ENCODE peak calls at places on chromosome 12, in ten cellular contexts. One of them, this sample, is unnamed.

GRCh38 chr12:93403988-93404803 is 26.5 kb downstream of the NUDT4 start:
- DNase-seq in left ventricle myocardium inferior: no peak
- DNase-seq in activated CD4-positive, alpha-beta T cell treated with anti-CD3 and anti-CD28 coated beads, Interleukin-2, amount 10 ng/mL, durations not matched to agents 7 days and 5 days: no peak
- DNase-seq in globus pallidus: no peak
- DNase-seq in iris pigment epithelial cell: peak; percentile 74
- DNase-seq in testis: no peak
- DNase-seq in right cardiac atrium: no peak
- DNase-seq in smooth muscle cell of the brain vasculature: no peak
- DNase-seq in activated T-helper 1 cell treated with anti-CD3 and anti-CD28 coated beads, Interleukin-12 subunit alpha, Interleukin-12 subunit beta, Interleukin-2, Interleukin-4 antibody, amounts not matched to agents 30 ng/mL and 10 ng/mL and 1 ng/mL, durations not matched to agents 14 hours and 24 hours and 36 hours: no peak
- DNase-seq in CD8-positive, alpha-beta T cell: no peak
- DNase-seq in this sample: no peak

GRCh38 chr12:66297080-66297479 is 5.2 kb upstream of the HELB start:
- DNase-seq in iris pigment epithelial cell: no peak
- DNase-seq in CD8-positive, alpha-beta T cell: no peak
- DNase-seq in activated CD4-positive, alpha-beta T cell treated with anti-CD3 and anti-CD28 coated beads, Interleukin-2, amount 10 ng/mL, durations not matched to agents 7 days and 5 days: no peak
- DNase-seq in testis: no peak
- DNase-seq in right cardiac atrium: no peak
- DNase-seq in smooth muscle cell of the brain vasculature: no peak
- DNase-seq in activated T-helper 1 cell treated with anti-CD3 and anti-CD28 coated beads, Interleukin-12 subunit alpha, Interleukin-12 subunit beta, Interleukin-2, Interleukin-4 antibody, amounts not matched to agents 30 ng/mL and 10 ng/mL and 1 ng/mL, durations not matched to agents 14 hours and 24 hours and 36 hours: no peak
- DNase-seq in globus pallidus: no peak
- DNase-seq in left ventricle myocardium inferior: no peak
- DNase-seq in this sample: no peak

GRCh38 chr12:52175411-52176350 is 16.1 kb downstream of the KRT80 start:
- DNase-seq in activated T-helper 1 cell treated with anti-CD3 and anti-CD28 coated beads, Interleukin-12 subunit alpha, Interleukin-12 subunit beta, Interleukin-2, Interleukin-4 antibody, amounts not matched to agents 30 ng/mL and 10 ng/mL and 1 ng/mL, durations not matched to agents 14 hours and 24 hours and 36 hours: no peak
- DNase-seq in activated CD4-positive, alpha-beta T cell treated with anti-CD3 and anti-CD28 coated beads, Interleukin-2, amount 10 ng/mL, durations not matched to agents 7 days and 5 days: no peak
- DNase-seq in testis: no peak
- DNase-seq in CD8-positive, alpha-beta T cell: no peak
- DNase-seq in iris pigment epithelial cell: peak; percentile 76
- DNase-seq in right cardiac atrium: peak; percentile 28
- DNase-seq in smooth muscle cell of the brain vasculature: no peak
- DNase-seq in globus pallidus: no peak
- DNase-seq in left ventricle myocardium inferior: no peak
- DNase-seq in this sample: no peak

GRCh38 chr12:106030210-106031175 is 108.3 kb downstream of the NUAK1 start:
- DNase-seq in activated CD4-positive, alpha-beta T cell treated with anti-CD3 and anti-CD28 coated beads, Interleukin-2, amount 10 ng/mL, durations not matched to agents 7 days and 5 days: no peak
- DNase-seq in left ventricle myocardium inferior: no peak
- DNase-seq in smooth muscle cell of the brain vasculature: peak; percentile 2
- DNase-seq in iris pigment epithelial cell: peak; percentile 99
- DNase-seq in CD8-positive, alpha-beta T cell: no peak
- DNase-seq in globus pallidus: no peak
- DNase-seq in testis: no peak
- DNase-seq in activated T-helper 1 cell treated with anti-CD3 and anti-CD28 coated beads, Interleukin-12 subunit alpha, Interleukin-12 subunit beta, Interleukin-2, Interleukin-4 antibody, amounts not matched to agents 30 ng/mL and 10 ng/mL and 1 ng/mL, durations not matched to agents 14 hours and 24 hours and 36 hours: no peak
- DNase-seq in right cardiac atrium: no peak
- DNase-seq in this sample: no peak

GRCh38 chr12:113601656-113602263 is 130.1 kb upstream of the LHX5 start:
- DNase-seq in testis: no peak
- DNase-seq in right cardiac atrium: no peak
- DNase-seq in activated CD4-positive, alpha-beta T cell treated with anti-CD3 and anti-CD28 coated beads, Interleukin-2, amount 10 ng/mL, durations not matched to agents 7 days and 5 days: peak; percentile 19
- DNase-seq in CD8-positive, alpha-beta T cell: no peak
- DNase-seq in smooth muscle cell of the brain vasculature: no peak
- DNase-seq in iris pigment epithelial cell: no peak
- DNase-seq in left ventricle myocardium inferior: no peak
- DNase-seq in globus pallidus: no peak
- DNase-seq in activated T-helper 1 cell treated with anti-CD3 and anti-CD28 coated beads, Interleukin-12 subunit alpha, Interleukin-12 subunit beta, Interleukin-2, Interleukin-4 antibody, amounts not matched to agents 30 ng/mL and 10 ng/mL and 1 ng/mL, durations not matched to agents 14 hours and 24 hours and 36 hours: no peak
- DNase-seq in this sample: no peak

GRCh38 chr12:108253540-108253939 is 85.6 kb downstream of the CMKLR1 start:
- DNase-seq in CD8-positive, alpha-beta T cell: no peak
- DNase-seq in smooth muscle cell of the brain vasculature: no peak
- DNase-seq in globus pallidus: no peak
- DNase-seq in testis: no peak
- DNase-seq in activated T-helper 1 cell treated with anti-CD3 and anti-CD28 coated beads, Interleukin-12 subunit alpha, Interleukin-12 subunit beta, Interleukin-2, Interleukin-4 antibody, amounts not matched to agents 30 ng/mL and 10 ng/mL and 1 ng/mL, durations not matched to agents 14 hours and 24 hours and 36 hours: no peak
- DNase-seq in iris pigment epithelial cell: no peak
- DNase-seq in right cardiac atrium: no peak
- DNase-seq in activated CD4-positive, alpha-beta T cell treated with anti-CD3 and anti-CD28 coated beads, Interleukin-2, amount 10 ng/mL, durations not matched to agents 7 days and 5 days: no peak
- DNase-seq in left ventricle myocardium inferior: no peak
- DNase-seq in this sample: no peak

GRCh38 chr12:9943244-9943643 is 11.1 kb upstream of the CLEC2A start:
- DNase-seq in globus pallidus: no peak
- DNase-seq in smooth muscle cell of the brain vasculature: no peak
- DNase-seq in activated CD4-positive, alpha-beta T cell treated with anti-CD3 and anti-CD28 coated beads, Interleukin-2, amount 10 ng/mL, durations not matched to agents 7 days and 5 days: peak; percentile 11
- DNase-seq in left ventricle myocardium inferior: no peak
- DNase-seq in CD8-positive, alpha-beta T cell: no peak
- DNase-seq in right cardiac atrium: no peak
- DNase-seq in testis: no peak
- DNase-seq in iris pigment epithelial cell: no peak
- DNase-seq in activated T-helper 1 cell treated with anti-CD3 and anti-CD28 coated beads, Interleukin-12 subunit alpha, Interleukin-12 subunit beta, Interleukin-2, Interleukin-4 antibody, amounts not matched to agents 30 ng/mL and 10 ng/mL and 1 ng/mL, durations not matched to agents 14 hours and 24 hours and 36 hours: peak; percentile 38
- DNase-seq in this sample: no peak

GRCh38 chr12:5945071-5946008 is at the start of gene ANO2:
- DNase-seq in left ventricle myocardium inferior: no peak
- DNase-seq in globus pallidus: no peak
- DNase-seq in testis: peak; percentile 28
- DNase-seq in CD8-positive, alpha-beta T cell: no peak
- DNase-seq in activated T-helper 1 cell treated with anti-CD3 and anti-CD28 coated beads, Interleukin-12 subunit alpha, Interleukin-12 subunit beta, Interleukin-2, Interleukin-4 antibody, amounts not matched to agents 30 ng/mL and 10 ng/mL and 1 ng/mL, durations not matched to agents 14 hours and 24 hours and 36 hours: no peak
- DNase-seq in right cardiac atrium: peak; percentile 64
- DNase-seq in activated CD4-positive, alpha-beta T cell treated with anti-CD3 and anti-CD28 coated beads, Interleukin-2, amount 10 ng/mL, durations not matched to agents 7 days and 5 days: no peak
- DNase-seq in iris pigment epithelial cell: peak; percentile 14
- DNase-seq in smooth muscle cell of the brain vasculature: no peak
- DNase-seq in this sample: no peak

GRCh38 chr12:11174022-11174421 is 3.0 kb downstream of the SMIM10L1 start:
- DNase-seq in activated CD4-positive, alpha-beta T cell treated with anti-CD3 and anti-CD28 coated beads, Interleukin-2, amount 10 ng/mL, durations not matched to agents 7 days and 5 days: no peak
- DNase-seq in activated T-helper 1 cell treated with anti-CD3 and anti-CD28 coated beads, Interleukin-12 subunit alpha, Interleukin-12 subunit beta, Interleukin-2, Interleukin-4 antibody, amounts not matched to agents 30 ng/mL and 10 ng/mL and 1 ng/mL, durations not matched to agents 14 hours and 24 hours and 36 hours: no peak
- DNase-seq in testis: no peak
- DNase-seq in globus pallidus: no peak
- DNase-seq in CD8-positive, alpha-beta T cell: no peak
- DNase-seq in right cardiac atrium: no peak
- DNase-seq in smooth muscle cell of the brain vasculature: no peak
- DNase-seq in iris pigment epithelial cell: no peak
- DNase-seq in left ventricle myocardium inferior: no peak
- DNase-seq in this sample: no peak

GRCh38 chr12:116303076-116303465 is 25.6 kb upstream of the MED13L start:
- DNase-seq in smooth muscle cell of the brain vasculature: no peak
- DNase-seq in globus pallidus: no peak
- DNase-seq in iris pigment epithelial cell: no peak
- DNase-seq in activated T-helper 1 cell treated with anti-CD3 and anti-CD28 coated beads, Interleukin-12 subunit alpha, Interleukin-12 subunit beta, Interleukin-2, Interleukin-4 antibody, amounts not matched to agents 30 ng/mL and 10 ng/mL and 1 ng/mL, durations not matched to agents 14 hours and 24 hours and 36 hours: no peak
- DNase-seq in left ventricle myocardium inferior: no peak
- DNase-seq in testis: no peak
- DNase-seq in activated CD4-positive, alpha-beta T cell treated with anti-CD3 and anti-CD28 coated beads, Interleukin-2, amount 10 ng/mL, durations not matched to agents 7 days and 5 days: no peak
- DNase-seq in right cardiac atrium: no peak
- DNase-seq in CD8-positive, alpha-beta T cell: no peak
- DNase-seq in this sample: no peak

GRCh38 chr12:1911598-1912575 is 6.6 kb downstream of the CACNA2D4 start:
- DNase-seq in CD8-positive, alpha-beta T cell: no peak
- DNase-seq in smooth muscle cell of the brain vasculature: no peak
- DNase-seq in activated T-helper 1 cell treated with anti-CD3 and anti-CD28 coated beads, Interleukin-12 subunit alpha, Interleukin-12 subunit beta, Interleukin-2, Interleukin-4 antibody, amounts not matched to agents 30 ng/mL and 10 ng/mL and 1 ng/mL, durations not matched to agents 14 hours and 24 hours and 36 hours: no peak
- DNase-seq in right cardiac atrium: no peak
- DNase-seq in iris pigment epithelial cell: no peak
- DNase-seq in left ventricle myocardium inferior: no peak
- DNase-seq in activated CD4-positive, alpha-beta T cell treated with anti-CD3 and anti-CD28 coated beads, Interleukin-2, amount 10 ng/mL, durations not matched to agents 7 days and 5 days: no peak
- DNase-seq in globus pallidus: no peak
- DNase-seq in testis: peak; percentile 7
- DNase-seq in this sample: no peak

GRCh38 chr12:102216086-102216691 is 18.6 kb upstream of the PMCH start:
- DNase-seq in activated T-helper 1 cell treated with anti-CD3 and anti-CD28 coated beads, Interleukin-12 subunit alpha, Interleukin-12 subunit beta, Interleukin-2, Interleukin-4 antibody, amounts not matched to agents 30 ng/mL and 10 ng/mL and 1 ng/mL, durations not matched to agents 14 hours and 24 hours and 36 hours: no peak
- DNase-seq in CD8-positive, alpha-beta T cell: no peak
- DNase-seq in globus pallidus: no peak
- DNase-seq in activated CD4-positive, alpha-beta T cell treated with anti-CD3 and anti-CD28 coated beads, Interleukin-2, amount 10 ng/mL, durations not matched to agents 7 days and 5 days: no peak
- DNase-seq in testis: no peak
- DNase-seq in iris pigment epithelial cell: peak; percentile 80
- DNase-seq in right cardiac atrium: no peak
- DNase-seq in left ventricle myocardium inferior: no peak
- DNase-seq in smooth muscle cell of the brain vasculature: no peak
- DNase-seq in this sample: no peak

GRCh38 chr12:110649341-110649847 is 35.5 kb downstream of the TCTN1 start:
- DNase-seq in activated CD4-positive, alpha-beta T cell treated with anti-CD3 and anti-CD28 coated beads, Interleukin-2, amount 10 ng/mL, durations not matched to agents 7 days and 5 days: no peak
- DNase-seq in left ventricle myocardium inferior: no peak
- DNase-seq in smooth muscle cell of the brain vasculature: no peak
- DNase-seq in iris pigment epithelial cell: peak; percentile 40
- DNase-seq in activated T-helper 1 cell treated with anti-CD3 and anti-CD28 coated beads, Interleukin-12 subunit alpha, Interleukin-12 subunit beta, Interleukin-2, Interleukin-4 antibody, amounts not matched to agents 30 ng/mL and 10 ng/mL and 1 ng/mL, durations not matched to agents 14 hours and 24 hours and 36 hours: no peak
- DNase-seq in testis: peak; percentile 76
- DNase-seq in CD8-positive, alpha-beta T cell: no peak
- DNase-seq in globus pallidus: no peak
- DNase-seq in right cardiac atrium: no peak
- DNase-seq in this sample: no peak

GRCh38 chr12:18967814-18968213 is 161.7 kb upstream of the PLEKHA5 start:
- DNase-seq in activated CD4-positive, alpha-beta T cell treated with anti-CD3 and anti-CD28 coated beads, Interleukin-2, amount 10 ng/mL, durations not matched to agents 7 days and 5 days: no peak
- DNase-seq in CD8-positive, alpha-beta T cell: no peak
- DNase-seq in left ventricle myocardium inferior: no peak
- DNase-seq in activated T-helper 1 cell treated with anti-CD3 and anti-CD28 coated beads, Interleukin-12 subunit alpha, Interleukin-12 subunit beta, Interleukin-2, Interleukin-4 antibody, amounts not matched to agents 30 ng/mL and 10 ng/mL and 1 ng/mL, durations not matched to agents 14 hours and 24 hours and 36 hours: no peak
- DNase-seq in globus pallidus: no peak
- DNase-seq in smooth muscle cell of the brain vasculature: no peak
- DNase-seq in testis: no peak
- DNase-seq in right cardiac atrium: no peak
- DNase-seq in iris pigment epithelial cell: no peak
- DNase-seq in this sample: no peak

GRCh38 chr12:108616941-108617858 is 16.5 kb downstream of the SELPLG start:
- DNase-seq in right cardiac atrium: no peak
- DNase-seq in left ventricle myocardium inferior: peak; percentile 49
- DNase-seq in CD8-positive, alpha-beta T cell: peak; percentile 58
- DNase-seq in activated CD4-positive, alpha-beta T cell treated with anti-CD3 and anti-CD28 coated beads, Interleukin-2, amount 10 ng/mL, durations not matched to agents 7 days and 5 days: peak; percentile 51
- DNase-seq in iris pigment epithelial cell: peak; percentile 63
- DNase-seq in smooth muscle cell of the brain vasculature: no peak
- DNase-seq in testis: no peak
- DNase-seq in globus pallidus: peak; percentile 43
- DNase-seq in activated T-helper 1 cell treated with anti-CD3 and anti-CD28 coated beads, Interleukin-12 subunit alpha, Interleukin-12 subunit beta, Interleukin-2, Interleukin-4 antibody, amounts not matched to agents 30 ng/mL and 10 ng/mL and 1 ng/mL, durations not matched to agents 14 hours and 24 hours and 36 hours: peak; percentile 80
- DNase-seq in this sample: peak; percentile 75

GRCh38 chr12:32877670-32878459 is 18.7 kb downstream of the PKP2 start:
- DNase-seq in right cardiac atrium: peak; percentile 93
- DNase-seq in activated T-helper 1 cell treated with anti-CD3 and anti-CD28 coated beads, Interleukin-12 subunit alpha, Interleukin-12 subunit beta, Interleukin-2, Interleukin-4 antibody, amounts not matched to agents 30 ng/mL and 10 ng/mL and 1 ng/mL, durations not matched to agents 14 hours and 24 hours and 36 hours: no peak
- DNase-seq in testis: peak; percentile 44
- DNase-seq in left ventricle myocardium inferior: peak; percentile 80
- DNase-seq in CD8-positive, alpha-beta T cell: no peak
- DNase-seq in activated CD4-positive, alpha-beta T cell treated with anti-CD3 and anti-CD28 coated beads, Interleukin-2, amount 10 ng/mL, durations not matched to agents 7 days and 5 days: no peak
- DNase-seq in smooth muscle cell of the brain vasculature: no peak
- DNase-seq in globus pallidus: no peak
- DNase-seq in iris pigment epithelial cell: peak; percentile 74
- DNase-seq in this sample: no peak

GRCh38 chr12:60148831-60149230 is 553.0 kb downstream of the SLC16A7 start:
- DNase-seq in right cardiac atrium: no peak
- DNase-seq in left ventricle myocardium inferior: no peak
- DNase-seq in testis: no peak
- DNase-seq in iris pigment epithelial cell: peak; percentile 92
- DNase-seq in activated CD4-positive, alpha-beta T cell treated with anti-CD3 and anti-CD28 coated beads, Interleukin-2, amount 10 ng/mL, durations not matched to agents 7 days and 5 days: no peak
- DNase-seq in CD8-positive, alpha-beta T cell: no peak
- DNase-seq in globus pallidus: no peak
- DNase-seq in activated T-helper 1 cell treated with anti-CD3 and anti-CD28 coated beads, Interleukin-12 subunit alpha, Interleukin-12 subunit beta, Interleukin-2, Interleukin-4 antibody, amounts not matched to agents 30 ng/mL and 10 ng/mL and 1 ng/mL, durations not matched to agents 14 hours and 24 hours and 36 hours: no peak
- DNase-seq in smooth muscle cell of the brain vasculature: no peak
- DNase-seq in this sample: no peak

GRCh38 chr12:27861428-27862167 is 81.6 kb upstream of the MANSC4 start:
- DNase-seq in testis: peak; percentile 78
- DNase-seq in globus pallidus: no peak
- DNase-seq in left ventricle myocardium inferior: peak; percentile 72
- DNase-seq in activated T-helper 1 cell treated with anti-CD3 and anti-CD28 coated beads, Interleukin-12 subunit alpha, Interleukin-12 subunit beta, Interleukin-2, Interleukin-4 antibody, amounts not matched to agents 30 ng/mL and 10 ng/mL and 1 ng/mL, durations not matched to agents 14 hours and 24 hours and 36 hours: no peak
- DNase-seq in iris pigment epithelial cell: peak; percentile 31
- DNase-seq in smooth muscle cell of the brain vasculature: no peak
- DNase-seq in right cardiac atrium: peak; percentile 61
- DNase-seq in CD8-positive, alpha-beta T cell: no peak
- DNase-seq in activated CD4-positive, alpha-beta T cell treated with anti-CD3 and anti-CD28 coated beads, Interleukin-2, amount 10 ng/mL, durations not matched to agents 7 days and 5 days: no peak
- DNase-seq in this sample: no peak

GRCh38 chr12:23628836-23629235 is 320.6 kb downstream of the SOX5 start:
- DNase-seq in testis: no peak
- DNase-seq in globus pallidus: peak; percentile 68
- DNase-seq in right cardiac atrium: no peak
- DNase-seq in left ventricle myocardium inferior: no peak
- DNase-seq in smooth muscle cell of the brain vasculature: no peak
- DNase-seq in activated CD4-positive, alpha-beta T cell treated with anti-CD3 and anti-CD28 coated beads, Interleukin-2, amount 10 ng/mL, durations not matched to agents 7 days and 5 days: no peak
- DNase-seq in iris pigment epithelial cell: no peak
- DNase-seq in activated T-helper 1 cell treated with anti-CD3 and anti-CD28 coated beads, Interleukin-12 subunit alpha, Interleukin-12 subunit beta, Interleukin-2, Interleukin-4 antibody, amounts not matched to agents 30 ng/mL and 10 ng/mL and 1 ng/mL, durations not matched to agents 14 hours and 24 hours and 36 hours: no peak
- DNase-seq in CD8-positive, alpha-beta T cell: no peak
- DNase-seq in this sample: no peak

GRCh38 chr12:116592116-116592637 is 33.0 kb downstream of the MAP1LC3B2 start:
- DNase-seq in iris pigment epithelial cell: no peak
- DNase-seq in right cardiac atrium: peak; percentile 74
- DNase-seq in activated CD4-positive, alpha-beta T cell treated with anti-CD3 and anti-CD28 coated beads, Interleukin-2, amount 10 ng/mL, durations not matched to agents 7 days and 5 days: no peak
- DNase-seq in CD8-positive, alpha-beta T cell: no peak
- DNase-seq in activated T-helper 1 cell treated with anti-CD3 and anti-CD28 coated beads, Interleukin-12 subunit alpha, Interleukin-12 subunit beta, Interleukin-2, Interleukin-4 antibody, amounts not matched to agents 30 ng/mL and 10 ng/mL and 1 ng/mL, durations not matched to agents 14 hours and 24 hours and 36 hours: no peak
- DNase-seq in smooth muscle cell of the brain vasculature: no peak
- DNase-seq in testis: peak; percentile 73
- DNase-seq in left ventricle myocardium inferior: peak; percentile 25
- DNase-seq in globus pallidus: peak; percentile 59
- DNase-seq in this sample: no peak

GRCh38 chr12:102948941-102949352 is 8.5 kb upstream of the ASCL1 start:
- DNase-seq in globus pallidus: peak; percentile 33
- DNase-seq in testis: peak; percentile 85
- DNase-seq in left ventricle myocardium inferior: peak; percentile 21
- DNase-seq in activated CD4-positive, alpha-beta T cell treated with anti-CD3 and anti-CD28 coated beads, Interleukin-2, amount 10 ng/mL, durations not matched to agents 7 days and 5 days: peak; percentile 40
- DNase-seq in right cardiac atrium: peak; percentile 65
- DNase-seq in CD8-positive, alpha-beta T cell: peak; percentile 24
- DNase-seq in activated T-helper 1 cell treated with anti-CD3 and anti-CD28 coated beads, Interleukin-12 subunit alpha, Interleukin-12 subunit beta, Interleukin-2, Interleukin-4 antibody, amounts not matched to agents 30 ng/mL and 10 ng/mL and 1 ng/mL, durations not matched to agents 14 hours and 24 hours and 36 hours: no peak
- DNase-seq in iris pigment epithelial cell: peak; percentile 34
- DNase-seq in smooth muscle cell of the brain vasculature: peak; percentile 12
- DNase-seq in this sample: peak; percentile 9

GRCh38 chr12:29242921-29243431 is 93.9 kb downstream of the FAR2 start:
- DNase-seq in smooth muscle cell of the brain vasculature: no peak
- DNase-seq in iris pigment epithelial cell: no peak
- DNase-seq in testis: no peak
- DNase-seq in activated CD4-positive, alpha-beta T cell treated with anti-CD3 and anti-CD28 coated beads, Interleukin-2, amount 10 ng/mL, durations not matched to agents 7 days and 5 days: no peak
- DNase-seq in globus pallidus: no peak
- DNase-seq in left ventricle myocardium inferior: no peak
- DNase-seq in CD8-positive, alpha-beta T cell: no peak
- DNase-seq in right cardiac atrium: no peak
- DNase-seq in activated T-helper 1 cell treated with anti-CD3 and anti-CD28 coated beads, Interleukin-12 subunit alpha, Interleukin-12 subunit beta, Interleukin-2, Interleukin-4 antibody, amounts not matched to agents 30 ng/mL and 10 ng/mL and 1 ng/mL, durations not matched to agents 14 hours and 24 hours and 36 hours: no peak
- DNase-seq in this sample: no peak

GRCh38 chr12:74890237-74890599 is 319.4 kb downstream of the KCNC2 start:
- DNase-seq in smooth muscle cell of the brain vasculature: peak; percentile 36
- DNase-seq in activated CD4-positive, alpha-beta T cell treated with anti-CD3 and anti-CD28 coated beads, Interleukin-2, amount 10 ng/mL, durations not matched to agents 7 days and 5 days: no peak
- DNase-seq in CD8-positive, alpha-beta T cell: no peak
- DNase-seq in left ventricle myocardium inferior: no peak
- DNase-seq in testis: peak; percentile 15
- DNase-seq in right cardiac atrium: no peak
- DNase-seq in globus pallidus: no peak
- DNase-seq in activated T-helper 1 cell treated with anti-CD3 and anti-CD28 coated beads, Interleukin-12 subunit alpha, Interleukin-12 subunit beta, Interleukin-2, Interleukin-4 antibody, amounts not matched to agents 30 ng/mL and 10 ng/mL and 1 ng/mL, durations not matched to agents 14 hours and 24 hours and 36 hours: no peak
- DNase-seq in iris pigment epithelial cell: peak; percentile 93
- DNase-seq in this sample: no peak

GRCh38 chr12:44000309-44000952 is 164.6 kb downstream of the TMEM117 start:
- DNase-seq in CD8-positive, alpha-beta T cell: no peak
- DNase-seq in testis: peak; percentile 53
- DNase-seq in smooth muscle cell of the brain vasculature: no peak
- DNase-seq in iris pigment epithelial cell: peak; percentile 50
- DNase-seq in left ventricle myocardium inferior: no peak
- DNase-seq in activated CD4-positive, alpha-beta T cell treated with anti-CD3 and anti-CD28 coated beads, Interleukin-2, amount 10 ng/mL, durations not matched to agents 7 days and 5 days: peak; percentile 20
- DNase-seq in globus pallidus: no peak
- DNase-seq in right cardiac atrium: no peak
- DNase-seq in activated T-helper 1 cell treated with anti-CD3 and anti-CD28 coated beads, Interleukin-12 subunit alpha, Interleukin-12 subunit beta, Interleukin-2, Interleukin-4 antibody, amounts not matched to agents 30 ng/mL and 10 ng/mL and 1 ng/mL, durations not matched to agents 14 hours and 24 hours and 36 hours: no peak
- DNase-seq in this sample: no peak

GRCh38 chr12:105924526-105925208 is 214.1 kb downstream of the NUAK1 start:
- DNase-seq in testis: no peak
- DNase-seq in globus pallidus: no peak
- DNase-seq in left ventricle myocardium inferior: no peak
- DNase-seq in activated T-helper 1 cell treated with anti-CD3 and anti-CD28 coated beads, Interleukin-12 subunit alpha, Interleukin-12 subunit beta, Interleukin-2, Interleukin-4 antibody, amounts not matched to agents 30 ng/mL and 10 ng/mL and 1 ng/mL, durations not matched to agents 14 hours and 24 hours and 36 hours: no peak
- DNase-seq in smooth muscle cell of the brain vasculature: no peak
- DNase-seq in CD8-positive, alpha-beta T cell: no peak
- DNase-seq in right cardiac atrium: no peak
- DNase-seq in iris pigment epithelial cell: no peak
- DNase-seq in activated CD4-positive, alpha-beta T cell treated with anti-CD3 and anti-CD28 coated beads, Interleukin-2, amount 10 ng/mL, durations not matched to agents 7 days and 5 days: no peak
- DNase-seq in this sample: no peak

GRCh38 chr12:59895161-59895785 is 299.4 kb downstream of the SLC16A7 start:
- DNase-seq in activated T-helper 1 cell treated with anti-CD3 and anti-CD28 coated beads, Interleukin-12 subunit alpha, Interleukin-12 subunit beta, Interleukin-2, Interleukin-4 antibody, amounts not matched to agents 30 ng/mL and 10 ng/mL and 1 ng/mL, durations not matched to agents 14 hours and 24 hours and 36 hours: no peak
- DNase-seq in right cardiac atrium: no peak
- DNase-seq in globus pallidus: no peak
- DNase-seq in left ventricle myocardium inferior: no peak
- DNase-seq in activated CD4-positive, alpha-beta T cell treated with anti-CD3 and anti-CD28 coated beads, Interleukin-2, amount 10 ng/mL, durations not matched to agents 7 days and 5 days: no peak
- DNase-seq in CD8-positive, alpha-beta T cell: no peak
- DNase-seq in testis: no peak
- DNase-seq in iris pigment epithelial cell: no peak
- DNase-seq in smooth muscle cell of the brain vasculature: no peak
- DNase-seq in this sample: no peak

GRCh38 chr12:131283191-131283861 is 329.6 kb downstream of the ADGRD1 start:
- DNase-seq in testis: peak; percentile 8
- DNase-seq in right cardiac atrium: no peak
- DNase-seq in CD8-positive, alpha-beta T cell: no peak
- DNase-seq in left ventricle myocardium inferior: no peak
- DNase-seq in iris pigment epithelial cell: no peak
- DNase-seq in activated T-helper 1 cell treated with anti-CD3 and anti-CD28 coated beads, Interleukin-12 subunit alpha, Interleukin-12 subunit beta, Interleukin-2, Interleukin-4 antibody, amounts not matched to agents 30 ng/mL and 10 ng/mL and 1 ng/mL, durations not matched to agents 14 hours and 24 hours and 36 hours: no peak
- DNase-seq in smooth muscle cell of the brain vasculature: no peak
- DNase-seq in globus pallidus: no peak
- DNase-seq in activated CD4-positive, alpha-beta T cell treated with anti-CD3 and anti-CD28 coated beads, Interleukin-2, amount 10 ng/mL, durations not matched to agents 7 days and 5 days: no peak
- DNase-seq in this sample: no peak

GRCh38 chr12:44154128-44154527 is 318.2 kb downstream of the TMEM117 start:
- DNase-seq in right cardiac atrium: no peak
- DNase-seq in iris pigment epithelial cell: peak; percentile 15
- DNase-seq in activated T-helper 1 cell treated with anti-CD3 and anti-CD28 coated beads, Interleukin-12 subunit alpha, Interleukin-12 subunit beta, Interleukin-2, Interleukin-4 antibody, amounts not matched to agents 30 ng/mL and 10 ng/mL and 1 ng/mL, durations not matched to agents 14 hours and 24 hours and 36 hours: no peak
- DNase-seq in globus pallidus: no peak
- DNase-seq in activated CD4-positive, alpha-beta T cell treated with anti-CD3 and anti-CD28 coated beads, Interleukin-2, amount 10 ng/mL, durations not matched to agents 7 days and 5 days: no peak
- DNase-seq in left ventricle myocardium inferior: no peak
- DNase-seq in smooth muscle cell of the brain vasculature: peak; percentile 1
- DNase-seq in CD8-positive, alpha-beta T cell: no peak
- DNase-seq in testis: no peak
- DNase-seq in this sample: no peak

This sample was measured in central memory CD4-positive, alpha-beta T cell.